ENCODE peak calls at places on chromosomes 11 and 22, in four cellular contexts. N is kidney epithelial cell, M is GM13977, B is breast epithelium. K is an unnamed sample.

GRCh38 chr22:20448630-20449029 is 11.0 kb upstream of the SCARF2 start:
- DNase-seq in B (no peak), M (no peak), N (no peak), K (no peak)

GRCh38 chr22:47605886-47606285 is 843.4 kb downstream of the TBC1D22A start:
- DNase-seq in N (no peak), B (no peak), M (no peak), K (no peak)

GRCh38 chr11:15923169-15923568 is 433.2 kb downstream of the SOX6 start:
- DNase-seq in N (no peak), B (no peak), M (no peak), K (no peak)

GRCh38 chr11:110079726-110080125 is 13.5 kb upstream of the ZC3H12C start:
- DNase-seq in N (no peak), M (no peak), B (no peak), K (no peak)

GRCh38 chr11:33383920-33384209 is 126.7 kb downstream of the HIPK3 start:
- DNase-seq in N (no peak), M (no peak), B (no peak), K (no peak)

GRCh38 chr11:57055780-57056179 is 67.1 kb downstream of the OR5AK2 start:
- DNase-seq in M (no peak), N (no peak), B (no peak), K (no peak)

GRCh38 chr22:27462190-27462589 is 339.4 kb downstream of the MN1 start:
- DNase-seq in N (no peak), M (no peak), B (no peak), K (no peak)

GRCh38 chr11:28911829-28912228 is 803.6 kb downstream of the METTL15 start:
- DNase-seq in B (no peak), M (no peak), N (no peak), K (no peak)

GRCh38 chr11:120346233-120346632 is 10.0 kb downstream of the ARHGEF12 start:
- DNase-seq in N (no peak), M (no peak), B (no peak), K (no peak)

GRCh38 chr11:133946541-133947297 is 10.0 kb downstream of the IGSF9B start:
- DNase-seq in B (no peak), M (no peak), N (no peak), K (no peak)

GRCh38 chr11:95647355-95647754 is 142.2 kb downstream of the FAM76B start:
- DNase-seq in N (no peak), M (no peak), B (no peak), K (no peak)

GRCh38 chr11:95729462-95729861 is 60.1 kb downstream of the FAM76B start:
- DNase-seq in B (no peak), M (no peak), N (no peak), K (no peak)

GRCh38 chr22:27223317-27224177 is 566.2 kb downstream of the MIAT start:
- DNase-seq in N (peak; percentile 69), B (no peak), M (no peak), K (no peak)

GRCh38 chr11:84747871-84748270 is 879.3 kb downstream of the DLG2 start:
- DNase-seq in N (no peak), M (no peak), B (no peak), K (no peak)

GRCh38 chr22:16844529-16844928 is 19.3 kb upstream of the XKR3 start:
- DNase-seq in B (no peak), N (no peak), M (no peak), K (no peak)

GRCh38 chr22:28978158-28978557 is 83.5 kb downstream of the C22orf31 start:
- DNase-seq in B (no peak), M (no peak), N (no peak), K (peak; percentile 28)

GRCh38 chr11:69637956-69638871 is 2.7 kb upstream of the CCND1 start:
- DNase-seq in B (no peak), N (no peak), M (peak; percentile 64), K (peak; percentile 65)

GRCh38 chr22:46569848-46570695 is 32.7 kb upstream of the CELSR1 start:
- DNase-seq in B (no peak), M (no peak), N (no peak), K (no peak)

GRCh38 chr11:74018331-74019005 is 9.6 kb upstream of the UCP3 start:
- DNase-seq in N (no peak), M (no peak), B (peak; percentile 91), K (peak; percentile 41)

GRCh38 chr11:125262825-125263218 is 98.3 kb downstream of the PKNOX2 start:
- DNase-seq in B (no peak), M (no peak), N (no peak), K (no peak)

GRCh38 chr11:12901874-12902481 is 107.1 kb upstream of the RASSF10 start:
- DNase-seq in M (no peak), N (peak; percentile 37), B (no peak), K (no peak)

GRCh38 chr11:126900349-126900748 is 100.2 kb downstream of the KIRREL3 start:
- DNase-seq in M (no peak), N (no peak), B (no peak), K (no peak)

GRCh38 chr11:19673924-19674390 is 38.7 kb upstream of the NAV2 start:
- DNase-seq in B (no peak), N (no peak), M (no peak), K (peak; percentile 40)

GRCh38 chr22:46150615-46151423 is 493 bp downstream of the PPARA start:
- DNase-seq in M (peak; percentile 85), N (no peak), B (peak; percentile 53), K (peak; percentile 58)

GRCh38 chr11:6404341-6405038 is 14.2 kb downstream of the SMPD1 start:
- DNase-seq in M (no peak), N (no peak), B (no peak), K (no peak)

GRCh38 chr11:131889760-131890620 is 519.6 kb downstream of the NTM start:
- DNase-seq in N (no peak), M (no peak), B (no peak), K (no peak)

GRCh38 chr11:20397281-20397680 is 9.8 kb downstream of the PRMT3 start:
- DNase-seq in M (peak; percentile 40), N (peak; percentile 25), B (no peak), K (peak; percentile 69)

GRCh38 chr11:124943242-124943641 is 7.4 kb upstream of the HEPACAM start:
- DNase-seq in N (no peak), B (no peak), M (no peak), K (no peak)

GRCh38 chr11:10395196-10395897 is 59.7 kb upstream of the AMPD3 start:
- DNase-seq in M (no peak), N (no peak), B (no peak), K (no peak)

GRCh38 chr11:75259711-75260110 is 19.1 kb downstream of the TPBGL start:
- DNase-seq in M (no peak), N (no peak), B (peak; percentile 33), K (no peak)

GRCh38 chr11:127195791-127196190 is 195.2 kb upstream of the KIRREL3 start:
- DNase-seq in B (no peak), M (no peak), N (no peak), K (no peak)

GRCh38 chr11:65572356-65573043 is at the start of gene FAM89B:
- DNase-seq in N (no peak), B (peak; percentile 86), M (peak; percentile 90), K (peak; percentile 92)

GRCh38 chr11:64831411-64831891 is 13.0 kb downstream of the CDC42BPG start:
- DNase-seq in N (no peak), B (no peak), M (no peak), K (no peak)

GRCh38 chr11:105609341-105609781 is 512 bp upstream of the GRIA4 start:
- DNase-seq in M (peak; percentile 44), N (no peak), B (no peak), K (peak; percentile 19)

GRCh38 chr22:37194750-37195149 is 6.7 kb upstream of the C1QTNF6 start:
- DNase-seq in B (peak; percentile 9), N (no peak), M (no peak), K (no peak)

GRCh38 chr22:37198290-37199102 is 10.4 kb upstream of the C1QTNF6 start:
- DNase-seq in B (peak; percentile 85), M (peak; percentile 91), N (no peak), K (peak; percentile 88)

GRCh38 chr22:37195921-37196320 is 7.9 kb upstream of the C1QTNF6 start:
- DNase-seq in B (peak; percentile 12), N (no peak), M (no peak), K (no peak)

GRCh38 chr22:37197451-37198289 is 9.6 kb upstream of the C1QTNF6 start:
- DNase-seq in M (no peak), N (peak; percentile 71), B (peak; percentile 76), K (no peak)

DNA sequence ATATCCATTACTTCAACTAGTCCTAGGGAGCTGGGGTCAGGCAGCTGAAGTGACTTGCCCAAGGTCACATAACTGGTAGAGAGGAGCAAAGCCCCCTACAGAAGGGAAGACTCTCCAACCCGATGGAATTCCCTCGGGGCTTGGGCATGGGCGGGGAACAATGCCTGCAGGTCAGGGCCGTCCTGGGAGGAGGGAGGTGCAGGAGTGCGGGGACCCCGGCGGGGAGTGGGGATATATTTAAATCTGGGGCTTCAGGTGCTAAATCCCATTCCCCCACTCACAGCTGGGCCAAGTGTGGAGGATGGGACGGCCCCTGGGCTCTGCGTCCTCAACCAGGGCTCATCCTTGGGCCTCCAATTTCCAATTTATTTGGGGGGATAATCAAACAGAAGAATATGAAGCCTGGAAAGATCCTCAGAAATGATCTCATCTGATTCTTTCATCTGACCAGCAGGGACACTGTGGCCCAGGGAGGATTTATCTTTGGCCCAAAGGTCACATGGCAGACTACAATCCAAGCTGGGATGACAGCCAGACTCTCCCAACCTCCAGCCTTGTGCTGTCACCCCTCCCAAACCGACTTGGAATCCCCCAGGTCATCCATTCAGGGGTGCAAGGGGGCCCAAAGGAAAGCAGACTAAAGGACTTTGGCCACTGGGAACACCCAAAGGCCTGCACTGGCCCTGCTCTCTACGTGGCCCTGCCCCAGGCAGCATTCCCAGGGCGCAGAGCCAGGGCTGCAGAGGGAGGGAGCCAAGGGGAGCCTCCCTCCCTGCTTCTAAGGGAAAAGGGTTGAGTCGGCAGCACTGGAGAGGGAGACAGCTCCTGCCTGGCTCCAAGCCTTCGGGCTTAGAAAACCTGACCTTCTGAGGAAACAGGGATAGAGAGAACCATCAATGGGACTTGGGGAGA is 8.7 kb upstream of the C1QTNF6 start:
- DNase-seq in M (no peak), B (peak; percentile 91), N (no peak), K (no peak)
- TF ChIP-seq CTCF in M (no peak), B (peak; percentile 35), N (no peak), K (no peak)

GRCh38 chr22:23750744-23751440 is at the start of gene ZNF70:
- DNase-seq in N (peak; percentile 48), M (peak; percentile 96), B (peak; percentile 85), K (peak; percentile 88)
- TF ChIP-seq CTCF in N (peak; percentile 21), M (peak; percentile 34), B (no peak), K (peak; percentile 25)

GRCh38 chr11:116276051-116277044 is 496.4 kb downstream of the BUD13 start:
- DNase-seq in B (peak; percentile 72), N (peak; percentile 18), M (peak; percentile 84), K (peak; percentile 67)
- TF ChIP-seq CTCF in B (peak; percentile 96), N (peak; percentile 84), M (peak; percentile 90), K (peak; percentile 56)

GRCh38 chr22:50012201-50013181 is at the start of gene IL17REL:
- DNase-seq in B (no peak), N (no peak), M (no peak), K (no peak)
- TF ChIP-seq CTCF in B (no peak), N (peak; percentile 10), M (no peak), K (no peak)

DNA sequence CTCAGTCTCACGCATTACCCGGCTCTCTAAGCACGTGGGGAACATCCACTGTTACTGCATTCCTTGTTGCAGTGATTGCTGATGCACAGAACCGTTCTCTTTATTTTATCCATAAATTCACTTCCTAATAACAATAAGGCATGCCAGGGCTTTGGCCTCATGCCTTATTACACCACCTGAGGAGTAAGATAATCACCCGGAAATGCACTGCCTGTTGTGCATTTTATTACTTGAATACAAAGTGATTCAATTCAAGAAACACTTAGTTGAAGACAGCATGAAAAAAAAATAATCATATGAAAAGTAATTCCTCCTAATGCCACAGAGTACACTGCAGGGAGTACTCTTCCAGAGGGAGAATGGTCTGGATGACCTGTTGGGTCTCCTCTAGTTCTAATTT is 19.2 kb downstream of the EFCAB6 start:
- DNase-seq in M (no peak), N (no peak), B (no peak), K (no peak)
- TF ChIP-seq CTCF in M (no peak), N (no peak), B (no peak), K (no peak)

GRCh38 chr11:71086687-71087258 is 165.6 kb downstream of the SHANK2 start:
- DNase-seq in M (no peak), B (no peak), N (no peak), K (peak; percentile 34)
- TF ChIP-seq CTCF in M (peak; percentile 21), B (peak; percentile 44), N (peak; percentile 82), K (peak; percentile 38)